ENCODE peak calls at places on chromosomes 6 and 20, in six cellular contexts. P, L, C, D, T and Z are unnamed samples. For H3K4me1, the result is how much of the 10 kb centered on the place peaks cover.

GRCh38 chr20:25319241-25320034 is 71.2 kb downstream of the ABHD12 start:
- DNase-seq in P (no peak), L (no peak), C (no peak), D (peak), T (no peak), Z (no peak)

GRCh38 chr6:3118353-3119039 is at the start of gene BPHL:
- DNase-seq in P (peak), L (peak), C (peak), D (peak), T (peak), Z (peak)

GRCh38 chr6:53744321-53744720 is 50.5 kb upstream of the LRRC1 start:
- DNase-seq in P (no peak), L (no peak), C (peak), D (no peak), T (no peak), Z (no peak)

GRCh38 chr6:84282566-84282965 is 55.1 kb upstream of the CEP162 start:
- DNase-seq in P (no peak), L (peak), C (peak), D (no peak), T (no peak), Z (no peak)

GRCh38 chr20:8045946-8046345 is 26.4 kb upstream of the TMX4 start:
- DNase-seq in P (no peak), L (no peak), C (no peak), D (no peak), T (no peak), Z (no peak)

GRCh38 chr6:57822896-57823358 is 505.5 kb downstream of the PRIM2 start:
- DNase-seq in P (no peak), L (no peak), C (no peak), D (no peak), T (no peak), Z (peak)

GRCh38 chr6:68196645-68197044 is 438.4 kb upstream of the ADGRB3 start:
- DNase-seq in P (no peak), L (peak), C (peak), D (peak), T (no peak), Z (peak)

GRCh38 chr6:15426926-15427325 is 181.1 kb downstream of the JARID2 start:
- DNase-seq in P (no peak), L (no peak), C (no peak), D (no peak), T (no peak), Z (no peak)

GRCh38 chr6:21953831-21954801 is 342.7 kb downstream of the PRL start:
- DNase-seq in P (no peak), L (peak), C (peak), D (no peak), T (peak), Z (no peak)

GRCh38 chr20:43909720-43910119 is 4.9 kb upstream of the TOX2 start:
- DNase-seq in P (no peak), L (no peak), C (no peak), D (no peak), T (no peak), Z (no peak)

GRCh38 chr20:52031574-52032303 is 159.8 kb downstream of the ZFP64 start:
- DNase-seq in P (no peak), L (peak), C (peak), D (no peak), T (no peak), Z (no peak)

GRCh38 chr6:11414564-11414963 is 123.0 kb upstream of the TMEM170B start:
- DNase-seq in P (peak), L (no peak), C (peak), D (peak), T (no peak), Z (no peak)

GRCh38 chr6:144296973-144297372 is 11.8 kb downstream of the UTRN start:
- DNase-seq in P (no peak), L (no peak), C (peak), D (no peak), T (no peak), Z (no peak)

GRCh38 chr20:3313681-3314080 is 74.7 kb upstream of the SLC4A11 start:
- DNase-seq in P (no peak), L (peak), C (no peak), D (no peak), T (no peak), Z (no peak)

GRCh38 chr20:52172392-52173047 is 19.1 kb downstream of the ZFP64 start:
- DNase-seq in P (no peak), L (no peak), C (no peak), D (peak), T (no peak), Z (no peak)

GRCh38 chr6:27290065-27290849 is 21.8 kb downstream of the POM121L2 start:
- DNase-seq in P (no peak), L (no peak), C (no peak), D (no peak), T (no peak), Z (peak)

GRCh38 chr6:139376604-139377218 is 2.3 kb upstream of the CITED2 start:
- DNase-seq in P (no peak), L (peak), C (peak), D (no peak), T (no peak), Z (peak)

GRCh38 chr6:74420221-74420620 is 724.2 kb downstream of the CD109 start:
- DNase-seq in P (no peak), L (no peak), C (no peak), D (no peak), T (no peak), Z (no peak)

GRCh38 chr6:152356659-152357058 is 280.5 kb downstream of the SYNE1 start:
- DNase-seq in P (peak), L (peak), C (peak), D (peak), T (no peak), Z (peak)

GRCh38 chr6:37559501-37559900 is 59.8 kb upstream of the CCDC167 start:
- DNase-seq in P (no peak), L (no peak), C (no peak), D (no peak), T (no peak), Z (no peak)

GRCh38 chr6:90472716-90473115 is 114.2 kb downstream of the MAP3K7 start:
- DNase-seq in P (no peak), L (no peak), C (no peak), D (peak), T (no peak), Z (no peak)

GRCh38 chr20:38224534-38224933 is 36.0 kb downstream of the KIAA1755 start:
- DNase-seq in P (no peak), L (no peak), C (no peak), D (no peak), T (no peak), Z (no peak)

GRCh38 chr6:5942591-5942990 is 64.1 kb downstream of the NRN1 start:
- DNase-seq in P (no peak), L (peak), C (no peak), D (no peak), T (no peak), Z (no peak)

GRCh38 chr20:63232235-63233060 is 3.3 kb upstream of the BIRC7 start:
- DNase-seq in P (peak), L (peak), C (peak), D (no peak), T (no peak), Z (no peak)

GRCh38 chr6:146543211-146543939 is at the start of gene RAB32:
- DNase-seq in P (no peak), L (peak), C (peak), D (peak), T (peak), Z (peak)

GRCh38 chr6:53378208-53378607 is 29.5 kb upstream of the ELOVL5 start:
- DNase-seq in P (no peak), L (no peak), C (no peak), D (no peak), T (no peak), Z (no peak)

GRCh38 chr6:37983720-37984501 is 164.4 kb downstream of the ZFAND3 start:
- DNase-seq in P (no peak), L (no peak), C (no peak), D (no peak), T (no peak), Z (no peak)

GRCh38 chr6:96032646-96033045 is 16.9 kb downstream of the FUT9 start:
- DNase-seq in P (no peak), L (no peak), C (no peak), D (no peak), T (no peak), Z (no peak)

GRCh38 chr6:109202409-109203264 is 107.3 kb downstream of the CEP57L1 start:
- DNase-seq in P (no peak), L (peak), C (peak), D (no peak), T (no peak), Z (no peak)

GRCh38 chr6:73610444-73611275 is 43.1 kb downstream of the SLC17A5 start:
- DNase-seq in P (peak), L (peak), C (peak), D (peak), T (peak), Z (peak)

GRCh38 chr20:62015445-62016288 is 50.0 kb downstream of the TAF4 start:
- DNase-seq in P (no peak), L (no peak), C (no peak), D (no peak), T (no peak), Z (no peak)

GRCh38 chr6:126640921-126641320 is 301.0 kb downstream of the CENPW start:
- DNase-seq in P (no peak), L (no peak), C (no peak), D (no peak), T (no peak), Z (no peak)

GRCh38 chr20:39865446-39865845 is 823.6 kb downstream of the MAFB start:
- DNase-seq in P (no peak), L (no peak), C (no peak), D (no peak), T (no peak), Z (no peak)

GRCh38 chr20:40189621-40190020 is 499.4 kb downstream of the MAFB start:
- DNase-seq in P (no peak), L (peak), C (no peak), D (no peak), T (no peak), Z (no peak)

GRCh38 chr6:166483026-166483425 is 100.3 kb upstream of the MPC1 start:
- DNase-seq in P (no peak), L (no peak), C (no peak), D (no peak), T (no peak), Z (no peak)

GRCh38 chr6:144327081-144327480 is 41.9 kb downstream of the UTRN start:
- DNase-seq in P (no peak), L (no peak), C (no peak), D (no peak), T (no peak), Z (no peak)

GRCh38 chr6:11700118-11700718 is 78.4 kb downstream of the ADTRP start:
- DNase-seq in P (peak), L (peak), C (peak), D (peak), T (peak), Z (peak)

GRCh38 chr6:97774973-97775372 is 492.0 kb upstream of the MMS22L start:
- DNase-seq in P (no peak), L (no peak), C (no peak), D (no peak), T (no peak), Z (no peak)

GRCh38 chr6:168415149-168415992 is 25.6 kb upstream of the SMOC2 start:
- DNase-seq in P (no peak), L (no peak), C (no peak), D (no peak), T (no peak), Z (no peak)

DNA sequence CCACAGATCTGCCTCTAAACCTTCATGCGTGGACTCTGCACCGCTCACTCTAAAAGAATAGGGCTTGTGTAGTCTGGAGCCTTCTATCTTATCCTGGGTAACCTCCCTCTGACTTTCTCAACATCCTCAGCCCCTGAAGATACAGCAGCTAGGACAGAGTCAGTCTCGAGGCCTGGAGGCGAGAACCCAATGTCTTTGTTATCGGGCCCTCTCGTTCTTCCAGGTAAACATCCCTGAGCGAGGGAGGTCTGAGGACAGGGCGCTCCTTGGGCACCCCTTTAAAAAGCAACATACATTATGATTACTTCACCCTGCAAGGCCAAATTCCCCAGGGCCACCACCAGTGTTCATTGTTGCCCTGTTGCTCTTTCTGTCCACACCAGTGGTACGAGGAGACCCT is 110.8 kb upstream of the PRND start:
- DNase-seq in P (no peak), L (no peak), C (no peak), D (no peak), T (no peak), Z (no peak)
- H3K9ac ChIP-seq in P (no peak), L (no peak), C (no peak), D (no peak), T (no peak), Z (no peak)

GRCh38 chr20:50057409-50058053 is 55.4 kb downstream of the UBE2V1 start:
- DNase-seq in P (no peak), L (no peak), C (no peak), D (no peak), T (no peak), Z (no peak)

GRCh38 chr20:50055524-50056083 is 57.3 kb downstream of the UBE2V1 start:
- DNase-seq in P (no peak), L (peak), C (no peak), D (no peak), T (no peak), Z (no peak)

GRCh38 chr20:50054626-50055511 is 58.1 kb downstream of the UBE2V1 start:
- DNase-seq in P (no peak), L (peak), C (no peak), D (no peak), T (peak), Z (peak)

GRCh38 chr20:50056951-50057403 is 56.0 kb downstream of the UBE2V1 start:
- DNase-seq in P (no peak), L (no peak), C (no peak), D (peak), T (no peak), Z (no peak)

DNA sequence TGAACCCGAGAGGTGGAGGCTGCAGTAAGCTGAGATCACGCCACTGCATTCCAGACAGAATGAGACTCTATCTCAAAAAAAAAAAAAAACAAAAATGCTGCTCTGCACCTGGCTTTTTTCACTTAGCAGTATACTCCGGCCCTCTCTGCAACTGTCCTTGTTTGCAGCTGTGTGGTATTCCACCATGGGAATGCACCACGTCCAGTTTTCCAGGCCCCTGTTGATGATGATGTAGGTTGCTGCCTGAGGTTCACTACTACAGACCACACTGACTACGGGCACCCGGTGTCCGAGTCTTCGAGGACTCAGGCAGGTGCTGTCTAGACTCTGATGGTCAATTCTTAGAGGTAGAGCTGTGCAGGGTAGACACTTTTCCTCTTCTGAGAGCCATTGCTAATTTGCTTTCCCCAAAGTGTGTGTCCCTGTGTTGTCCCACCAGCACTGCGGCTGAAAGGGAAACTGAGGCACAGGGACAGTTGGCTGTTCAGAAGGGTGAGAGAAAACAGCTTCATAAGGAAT is 56.5 kb downstream of the UBE2V1 start:
- DNase-seq in P (no peak), L (no peak), C (no peak), D (no peak), T (no peak), Z (no peak)
- TF ChIP-seq EZH2phosphoT487 in P (no peak), L (no peak), C (no peak), D (no peak), T (no peak), Z (no peak)

DNA sequence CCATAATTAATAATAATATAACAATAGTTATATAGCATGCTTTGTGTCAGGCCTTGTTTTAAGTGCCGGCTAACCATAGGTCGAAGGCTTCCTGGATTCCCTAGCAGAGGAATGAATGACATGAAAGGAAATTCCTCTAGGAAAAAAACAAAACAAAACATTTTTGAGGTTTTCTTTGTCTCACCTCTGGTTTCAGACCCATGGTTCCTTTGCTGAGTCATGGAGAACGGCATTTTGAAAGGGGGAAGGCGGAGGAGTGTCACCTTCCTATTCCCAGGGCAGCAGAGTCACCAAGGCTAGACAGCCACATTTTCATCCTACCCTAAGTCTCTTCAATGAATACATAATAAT is 25.3 kb upstream of the CCND3 start:
- DNase-seq in P (peak), L (peak), C (peak), D (no peak), T (no peak), Z (peak)
- H3K4me1 ChIP-seq in P (under half), L (under half), C (under half), D (under half), T (under half), Z (under half)

GRCh38 chr20:609371-609964 is 641 bp downstream of the TCF15 start:
- DNase-seq in P (no peak), L (no peak), C (no peak), D (no peak), T (peak), Z (no peak)
- H3K9ac ChIP-seq in P (no peak), L (no peak), C (no peak), D (no peak), T (no peak), Z (no peak)

GRCh38 chr6:100663219-100663863 is 198.6 kb upstream of the SIM1 start:
- DNase-seq in P (no peak), L (peak), C (peak), D (no peak), T (no peak), Z (no peak)
- TF ChIP-seq EZH2phosphoT487 in P (no peak), L (no peak), C (no peak), D (no peak), T (no peak), Z (no peak)